ENCODE peak calls at places on chromosome X, in seven cellular contexts. L, O, N, K, C, H and M are unnamed samples.

GRCh38 chrX:81201692-81202412 is at the start of the genes HMGN5 and SH3BGRL:
- DNase-seq in O (peak), L (peak), H (peak), K (peak), C (no peak), N (peak), M (peak)

GRCh38 chrX:44980403-44980802 is 107.4 kb downstream of the KDM6A start:
- DNase-seq in L (no peak), K (no peak), C (no peak), H (no peak), N (no peak), O (no peak), M (no peak)

GRCh38 chrX:130228871-130229270 is 39.8 kb downstream of the ZNF280C start:
- DNase-seq in K (no peak), H (no peak), N (no peak), C (no peak), O (no peak), L (no peak), M (no peak)

GRCh38 chrX:154799554-154800348 is 5.5 kb downstream of the MPP1 start:
- DNase-seq in K (peak), C (no peak), L (peak), H (peak), O (no peak), N (no peak), M (peak)

GRCh38 chrX:41559235-41559634 is 112.1 kb downstream of the NYX start:
- DNase-seq in K (no peak), O (no peak), C (no peak), H (no peak), L (no peak), N (no peak), M (no peak)

GRCh38 chrX:132652871-132653270 is 164.0 kb upstream of the MBNL3 start:
- DNase-seq in O (no peak), K (no peak), C (no peak), L (no peak), N (peak), H (no peak), M (no peak)

GRCh38 chrX:2272337-2272736 is 228.4 kb downstream of the DHRSX start:
- DNase-seq in H (no peak), O (no peak), C (no peak), K (no peak), L (no peak), N (no peak), M (no peak)

GRCh38 chrX:78456909-78457308 is 129.5 kb upstream of the CYSLTR1 start:
- DNase-seq in N (no peak), O (no peak), L (no peak), C (no peak), K (no peak), H (no peak), M (no peak)

GRCh38 chrX:41542151-41542935 is 95.2 kb downstream of the NYX start:
- DNase-seq in N (no peak), C (no peak), K (no peak), H (peak), L (no peak), O (no peak), M (no peak)

GRCh38 chrX:40864972-40865371 is 129.6 kb upstream of the MED14 start:
- DNase-seq in C (no peak), L (no peak), H (peak), N (peak), O (no peak), K (no peak), M (no peak)

GRCh38 chrX:47643926-47644325 is 6.4 kb downstream of the ELK1 start:
- DNase-seq in O (no peak), N (peak), H (peak), C (no peak), K (peak), L (no peak), M (no peak)

GRCh38 chrX:49270249-49270921 is 792 bp downstream of the PPP1R3F start:
- DNase-seq in N (no peak), O (no peak), K (no peak), L (no peak), H (no peak), C (no peak), M (no peak)

GRCh38 chrX:43745938-43746721 is 90.0 kb downstream of the MAOA start:
- DNase-seq in L (no peak), K (no peak), O (no peak), N (peak), H (peak), C (no peak), M (no peak)